ENCODE peak calls at places on chromosomes 16 and 17, in five cellular contexts. One of them, this sample, is unnamed.

GRCh38 chr17:63537991-63538692 is 12.1 kb upstream of the DCAF7 start:
- DNase-seq in coronary artery: no peak
- DNase-seq in memory B cell: no peak
- DNase-seq in retinal pigment epithelial cell: no peak
- DNase-seq in amygdala: no peak
- DNase-seq in this sample: no peak

GRCh38 chr16:57000271-57001025 is 11.1 kb downstream of the NLRC5 start:
- DNase-seq in coronary artery: peak
- DNase-seq in memory B cell: no peak
- DNase-seq in retinal pigment epithelial cell: no peak
- DNase-seq in amygdala: no peak
- DNase-seq in this sample: no peak

GRCh38 chr17:79020631-79021301 is 3.2 kb upstream of the C1QTNF1 start:
- DNase-seq in coronary artery: peak
- DNase-seq in memory B cell: no peak
- DNase-seq in retinal pigment epithelial cell: no peak
- DNase-seq in amygdala: no peak
- DNase-seq in this sample: no peak

GRCh38 chr16:31141489-31142108 is 6.1 kb upstream of the PRSS8 start:
- DNase-seq in coronary artery: no peak
- DNase-seq in memory B cell: no peak
- DNase-seq in retinal pigment epithelial cell: peak
- DNase-seq in amygdala: no peak
- DNase-seq in this sample: no peak

GRCh38 chr16:11684231-11685025 is 16.2 kb downstream of the SNN start:
- DNase-seq in coronary artery: peak
- DNase-seq in memory B cell: no peak
- DNase-seq in retinal pigment epithelial cell: no peak
- DNase-seq in amygdala: no peak
- DNase-seq in this sample: no peak

GRCh38 chr16:87358250-87358649 is 25.3 kb downstream of the FBXO31 start:
- DNase-seq in coronary artery: no peak
- DNase-seq in memory B cell: no peak
- DNase-seq in retinal pigment epithelial cell: no peak
- DNase-seq in amygdala: no peak
- DNase-seq in this sample: no peak

GRCh38 chr17:29111816-29112499 is 68.2 kb downstream of the MYO18A start:
- DNase-seq in coronary artery: no peak
- DNase-seq in memory B cell: peak
- DNase-seq in retinal pigment epithelial cell: no peak
- DNase-seq in amygdala: peak
- DNase-seq in this sample: peak

GRCh38 chr16:85266857-85267256 is 154.6 kb upstream of the CIBAR2 start:
- DNase-seq in coronary artery: no peak
- DNase-seq in memory B cell: no peak
- DNase-seq in retinal pigment epithelial cell: no peak
- DNase-seq in amygdala: no peak
- DNase-seq in this sample: no peak

GRCh38 chr16:66561381-66562080 is 4.7 kb upstream of the CMTM1 start:
- DNase-seq in coronary artery: no peak
- DNase-seq in memory B cell: no peak
- DNase-seq in retinal pigment epithelial cell: no peak
- DNase-seq in amygdala: no peak
- DNase-seq in this sample: no peak

GRCh38 chr17:7413346-7413985 is 5.8 kb downstream of the NLGN2 start:
- DNase-seq in coronary artery: no peak
- DNase-seq in memory B cell: no peak
- DNase-seq in retinal pigment epithelial cell: no peak
- DNase-seq in amygdala: no peak
- DNase-seq in this sample: no peak

GRCh38 chr17:34206569-34206968 is 48.5 kb upstream of the CCL2 start:
- DNase-seq in coronary artery: no peak
- DNase-seq in memory B cell: no peak
- DNase-seq in retinal pigment epithelial cell: no peak
- DNase-seq in amygdala: no peak
- DNase-seq in this sample: no peak

GRCh38 chr17:73635101-73635767 is 9.0 kb downstream of the SDK2 start:
- DNase-seq in coronary artery: no peak
- DNase-seq in memory B cell: no peak
- DNase-seq in retinal pigment epithelial cell: no peak
- DNase-seq in amygdala: no peak
- DNase-seq in this sample: no peak

GRCh38 chr17:2594657-2595085 is 1.2 kb downstream of the PAFAH1B1 start:
- DNase-seq in coronary artery: no peak
- DNase-seq in memory B cell: no peak
- DNase-seq in retinal pigment epithelial cell: no peak
- DNase-seq in amygdala: no peak
- DNase-seq in this sample: no peak

GRCh38 chr16:22743401-22743800 is 70.6 kb upstream of the HS3ST2 start:
- DNase-seq in coronary artery: no peak
- DNase-seq in memory B cell: peak
- DNase-seq in retinal pigment epithelial cell: no peak
- DNase-seq in amygdala: no peak
- DNase-seq in this sample: no peak